ENCODE peak calls at places on chromosome 16, in four cellular contexts. K, F, Y and W are unnamed samples.

GRCh38 chr16:86872126-86872525 is 293.8 kb downstream of the FOXL1 start:
- DNase-seq in K (no peak), F (no peak), Y (no peak), W (no peak)

GRCh38 chr16:11032922-11033291 is 88.5 kb downstream of the CLEC16A start:
- DNase-seq in K (no peak), F (no peak), Y (peak), W (no peak)

GRCh38 chr16:25066747-25067631 is 44.6 kb upstream of the LCMT1 start:
- DNase-seq in K (peak), F (peak), Y (peak), W (peak)

GRCh38 chr16:11098601-11099377 is 154.4 kb downstream of the CLEC16A start:
- DNase-seq in K (no peak), F (no peak), Y (no peak), W (no peak)

GRCh38 chr16:66758086-66758485 is 6.7 kb upstream of the DYNC1LI2 start:
- DNase-seq in K (no peak), F (no peak), Y (no peak), W (no peak)

GRCh38 chr16:88452485-88453216 is 429 bp upstream of the ZFPM1 start:
- DNase-seq in K (peak), F (peak), Y (peak), W (peak)

GRCh38 chr16:23383881-23384280 is 69.1 kb downstream of the COG7 start:
- DNase-seq in K (no peak), F (no peak), Y (no peak), W (no peak)

GRCh38 chr16:69064789-69065313 is 40.6 kb upstream of the HAS3 start:
- DNase-seq in K (no peak), F (no peak), Y (no peak), W (no peak)

GRCh38 chr16:54936086-54936978 is 5.7 kb downstream of the IRX5 start:
- DNase-seq in K (no peak), F (no peak), Y (peak), W (no peak)

GRCh38 chr16:54937673-54938350 is 7.1 kb downstream of the IRX5 start:
- DNase-seq in K (no peak), F (no peak), Y (no peak), W (no peak)

GRCh38 chr16:54938351-54939346 is 8.0 kb downstream of the IRX5 start:
- DNase-seq in K (no peak), F (no peak), Y (no peak), W (no peak)

GRCh38 chr16:54935411-54936085 is 4.9 kb downstream of the IRX5 start:
- DNase-seq in K (no peak), F (no peak), Y (no peak), W (no peak)

DNA sequence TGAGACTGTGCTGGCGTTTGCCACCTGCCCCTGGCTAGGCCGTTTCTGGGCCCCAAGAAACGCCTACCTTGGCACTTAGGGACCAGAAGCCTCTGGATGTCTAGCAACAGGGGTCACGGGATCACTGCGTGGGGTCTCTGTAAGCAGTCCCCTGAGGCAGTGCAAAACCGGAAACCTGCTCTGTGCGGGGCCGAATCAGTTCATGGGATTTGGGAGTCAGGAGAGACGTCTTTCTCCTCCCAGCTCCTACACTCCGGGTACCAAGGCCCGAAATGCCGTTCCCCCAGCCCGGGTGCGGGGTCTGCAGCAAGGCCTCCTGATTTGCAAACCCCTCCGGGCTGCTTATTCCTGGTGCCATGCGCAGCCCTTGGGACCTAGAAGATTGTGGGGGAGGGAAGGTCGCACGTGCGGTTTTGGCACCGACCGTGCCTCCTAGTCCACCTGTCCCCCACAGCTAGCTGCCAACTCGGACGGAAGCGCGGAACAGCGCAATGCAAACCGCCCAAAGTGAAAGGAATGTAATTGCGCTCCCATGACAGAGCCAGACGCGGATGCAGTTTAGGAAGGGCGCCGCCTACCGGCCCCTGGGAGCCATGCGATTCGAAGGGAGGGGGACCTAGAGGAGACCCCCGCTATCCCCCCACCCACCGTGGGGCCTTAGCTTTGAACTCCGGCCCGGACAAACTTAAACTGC is 6.5 kb downstream of the IRX5 start:
- DNase-seq in K (no peak), F (no peak), Y (peak), W (no peak)
- TF ChIP-seq CTCF in K (peak), F (no peak), Y (peak), W (no peak)

GRCh38 chr16:1766701-1767100 is 4.6 kb downstream of the NME3 start:
- DNase-seq in K (no peak), F (no peak), Y (no peak), W (no peak)
- TF ChIP-seq CTCF in K (no peak), F (no peak), Y (no peak), W (no peak)

DNA sequence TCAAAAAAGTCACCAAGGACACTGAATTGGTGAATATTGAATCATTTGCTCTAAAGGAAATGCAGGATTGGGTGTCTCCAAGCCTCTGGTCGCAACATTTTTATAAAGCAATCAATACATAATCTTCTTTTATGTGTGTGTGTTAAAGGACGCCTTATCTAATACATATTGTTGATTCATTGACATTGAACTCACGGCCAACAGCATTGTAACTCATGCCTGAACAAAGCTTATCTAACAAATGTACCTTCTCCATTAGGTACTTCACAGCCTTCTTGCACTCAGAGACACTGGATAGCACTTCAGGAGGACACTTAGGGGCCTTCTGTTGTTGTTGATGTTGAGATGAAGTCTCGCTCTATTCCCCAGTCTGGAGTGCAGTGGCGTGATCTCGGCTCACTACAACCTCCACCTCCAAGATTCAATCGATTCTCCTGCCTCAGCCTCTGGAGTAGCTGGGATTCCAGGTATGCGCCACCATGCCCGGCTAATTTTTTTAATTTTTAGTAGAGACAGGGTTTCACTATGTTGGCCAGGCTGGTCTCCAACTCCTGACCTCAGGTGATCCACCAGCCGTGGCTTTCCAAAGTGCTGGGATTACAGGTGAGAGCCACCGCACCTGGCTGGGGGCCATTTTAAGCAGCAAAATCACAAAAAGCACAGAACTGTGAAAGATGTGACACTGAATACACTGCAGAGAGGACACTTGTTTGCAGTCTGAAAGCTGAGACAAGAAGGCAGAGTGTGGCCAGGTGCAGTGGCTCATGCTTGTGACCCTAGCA is 13.2 kb upstream of the PDXDC1 start:
- DNase-seq in K (no peak), F (no peak), Y (no peak), W (no peak)
- TF ChIP-seq CTCF in K (no peak), F (no peak), Y (no peak), W (no peak)

GRCh38 chr16:58345574-58346354 is 46.5 kb upstream of the GINS3 start:
- DNase-seq in K (no peak), F (no peak), Y (no peak), W (no peak)
- TF ChIP-seq CTCF in K (no peak), F (no peak), Y (peak), W (no peak)

GRCh38 chr16:28211758-28212531 is at the start of gene XPO6:
- DNase-seq in K (peak), F (peak), Y (peak), W (peak)
- TF ChIP-seq CTCF in K (no peak), F (no peak), Y (no peak), W (no peak)